ENCODE peak calls at places on chromosome 18, in ten cellular contexts. A, Z, E, R, C, K, O, P, G and Y are unnamed samples.

GRCh38 chr18:56148373-56148772 is 490.0 kb downstream of the TXNL1 start:
- DNase-seq in R (peak; percentile 88), A (no peak), C (no peak), K (no peak), P (peak; percentile 9), Z (no peak), E (no peak), O (no peak), G (peak; percentile 48), Y (peak; percentile 77)

GRCh38 chr18:46283268-46283667 is 179.1 kb downstream of the HAUS1 start:
- DNase-seq in E (no peak), G (no peak), C (no peak), R (peak; percentile 11), K (no peak), O (no peak), Z (no peak), P (no peak), A (no peak), Y (no peak)

GRCh38 chr18:3192286-3192685 is 27.5 kb downstream of the MYOM1 start:
- DNase-seq in O (no peak), R (no peak), Z (no peak), A (no peak), G (no peak), C (no peak), K (no peak), P (no peak), E (no peak), Y (no peak)

GRCh38 chr18:27414691-27415090 is 229.6 kb upstream of the CHST9 start:
- DNase-seq in E (no peak), C (no peak), A (no peak), R (no peak), G (no peak), K (no peak), Z (no peak), O (no peak), P (no peak), Y (no peak)

GRCh38 chr18:28735731-28736130 is 558.8 kb upstream of the CDH2 start:
- DNase-seq in G (peak; percentile 42), A (no peak), O (peak; percentile 74), Z (no peak), K (no peak), C (no peak), R (peak; percentile 84), P (peak; percentile 67), E (no peak), Y (peak; percentile 97)

GRCh38 chr18:48563027-48563426 is 24.2 kb downstream of the CTIF start:
- DNase-seq in K (no peak), O (peak; percentile 66), P (no peak), Z (no peak), E (no peak), A (no peak), C (no peak), R (peak; percentile 78), G (peak; percentile 72), Y (peak; percentile 66)

GRCh38 chr18:48875942-48876511 is 74.7 kb downstream of the SMAD7 start:
- DNase-seq in R (no peak), C (no peak), K (no peak), P (no peak), A (no peak), E (no peak), Z (no peak), O (peak; percentile 48), G (no peak), Y (no peak)

GRCh38 chr18:3186678-3187658 is 32.8 kb downstream of the MYOM1 start:
- DNase-seq in K (no peak), E (no peak), G (peak; percentile 27), O (peak; percentile 48), C (no peak), R (no peak), Z (no peak), P (no peak), A (peak; percentile 32), Y (peak; percentile 28)

DNA sequence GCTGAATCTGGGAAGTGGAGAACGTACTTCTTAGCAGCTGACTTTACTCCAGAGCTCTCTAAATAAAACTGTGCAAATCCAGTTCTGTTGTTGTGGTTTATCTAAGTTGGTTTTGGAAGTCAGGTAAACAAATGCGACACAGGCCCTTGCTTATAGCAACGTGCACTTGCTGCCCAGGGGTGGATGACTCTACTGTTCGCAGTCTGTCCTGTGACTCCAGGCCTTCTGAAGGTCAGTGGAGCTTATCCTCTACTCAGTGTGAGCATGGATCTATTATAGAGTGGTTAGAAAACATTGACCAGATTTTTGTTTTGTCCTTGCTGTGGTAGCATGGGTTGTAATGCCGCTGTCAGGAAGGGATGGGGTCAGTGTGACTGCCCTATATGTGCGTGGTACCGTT is 89.1 kb downstream of the ZNF236 start:
- DNase-seq in O (no peak), K (no peak), E (no peak), R (no peak), A (no peak), P (no peak), C (no peak), Z (no peak), G (no peak), Y (no peak)
- H3K4me3 ChIP-seq in O (no peak overlapping the region), K (no peak overlapping the region), E (no peak overlapping the region), R (no peak overlapping the region), A (no peak overlapping the region), P (no peak overlapping the region), C (no peak overlapping the region), Z (no peak overlapping the region), G (no peak overlapping the region), Y (no peak overlapping the region)

DNA sequence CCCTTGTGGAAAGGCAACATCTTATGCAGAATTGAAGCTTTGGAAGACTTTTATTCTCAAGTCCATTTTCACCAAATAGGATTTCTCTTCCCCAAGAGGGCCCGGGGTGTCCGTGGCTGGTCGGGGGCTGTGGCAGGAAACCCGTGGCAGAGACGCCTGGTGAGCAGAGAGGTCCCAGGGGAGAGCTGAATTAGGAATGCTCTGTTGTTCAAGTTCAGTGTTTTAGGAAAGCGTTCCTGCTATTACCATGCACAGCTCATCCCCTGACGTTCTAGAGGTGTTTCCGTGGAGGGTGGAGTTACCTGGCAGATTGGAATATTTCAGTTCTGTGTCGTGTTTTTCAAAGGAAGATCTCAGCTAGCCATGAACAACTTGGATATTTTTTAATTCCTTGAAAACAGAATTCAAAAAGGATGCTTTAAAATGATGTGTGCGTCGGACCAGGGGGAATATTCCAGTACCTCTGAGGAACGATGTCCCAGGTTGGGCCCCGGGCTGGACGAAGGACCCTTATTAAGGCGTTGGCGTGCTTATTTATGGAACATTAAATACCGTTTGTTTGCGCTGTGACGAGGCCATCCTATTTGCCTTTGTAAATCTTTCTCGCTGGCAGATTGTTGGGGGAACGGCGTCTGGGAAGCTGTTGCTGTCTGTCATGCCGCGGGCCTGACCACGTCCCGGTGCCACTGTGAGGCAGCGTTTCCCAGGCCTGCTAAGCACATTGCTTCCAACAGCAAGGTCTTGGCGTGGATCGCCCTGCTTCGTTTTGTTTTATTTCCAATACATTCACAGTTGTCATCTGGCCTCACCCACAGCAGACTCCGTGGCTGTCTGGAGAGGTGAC is 8.2 kb downstream of the NFATC1 start:
- DNase-seq in E (no peak), O (no peak), R (peak; percentile 17), K (no peak), P (no peak), Z (no peak), G (no peak), A (no peak), C (no peak), Y (no peak)
- TF ChIP-seq CTCF in E (no peak), O (no peak), R (no peak), K (no peak), P (no peak), Z (no peak), G (no peak), A (no peak), C (no peak), Y (no peak)

GRCh38 chr18:63195410-63196159 is 124.0 kb downstream of the BCL2 start:
- DNase-seq in G (no peak), E (no peak), O (no peak), A (no peak), Z (no peak), P (no peak), R (no peak), C (no peak), K (no peak), Y (no peak)

GRCh38 chr18:63198868-63199742 is 120.5 kb downstream of the BCL2 start:
- DNase-seq in O (no peak), P (no peak), C (no peak), G (no peak), K (no peak), E (no peak), Z (no peak), A (no peak), R (no peak), Y (no peak)

GRCh38 chr18:63199743-63200241 is 119.8 kb downstream of the BCL2 start:
- DNase-seq in A (no peak), Z (no peak), P (no peak), O (peak; percentile 19), C (no peak), E (peak; percentile 47), G (no peak), R (no peak), K (no peak), Y (no peak)

GRCh38 chr18:63197246-63197791 is 122.2 kb downstream of the BCL2 start:
- DNase-seq in A (no peak), C (no peak), P (no peak), R (no peak), K (no peak), Z (no peak), O (no peak), E (peak; percentile 29), G (no peak), Y (no peak)

DNA sequence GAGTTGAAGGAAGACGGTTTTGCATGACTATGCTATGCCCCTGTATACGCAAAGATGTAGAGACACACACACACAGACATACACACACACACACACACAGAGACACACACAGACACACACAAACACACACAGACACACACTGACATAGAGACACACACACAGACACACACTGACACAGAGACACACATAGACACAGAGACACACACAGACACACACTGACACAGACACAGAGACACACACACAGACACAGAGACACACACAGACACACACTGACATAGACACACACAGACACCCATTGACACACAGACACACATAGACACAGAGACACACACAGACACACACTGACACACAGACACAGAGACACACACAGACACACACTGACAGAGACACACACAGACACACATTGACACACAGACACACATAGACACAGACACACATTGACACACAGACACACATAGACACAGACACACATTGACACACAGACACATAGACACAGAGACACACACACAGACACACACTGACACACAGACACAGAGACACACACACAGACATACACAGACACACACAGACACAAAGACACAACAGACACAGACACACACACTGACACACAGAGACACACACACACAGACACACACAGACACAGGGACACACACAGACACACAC is 121.3 kb downstream of the BCL2 start:
- DNase-seq in Z (no peak), C (no peak), E (no peak), O (no peak), P (no peak), K (no peak), A (no peak), G (no peak), R (no peak), Y (no peak)
- H3K4me3 ChIP-seq in Z (no peak overlapping the region), C (no peak overlapping the region), E (peak overlapping the region; percentile 70), O (no peak overlapping the region), P (no peak overlapping the region), K (no peak overlapping the region), A (no peak overlapping the region), G (no peak overlapping the region), R (no peak overlapping the region), Y (no peak overlapping the region)

GRCh38 chr18:23239350-23239692 is 104.0 kb downstream of the CABLES1 start:
- DNase-seq in O (no peak), K (no peak), Z (no peak), E (no peak), A (no peak), R (no peak), C (no peak), G (no peak), P (no peak), Y (no peak)

GRCh38 chr18:23236876-23237468 is 101.7 kb downstream of the CABLES1 start:
- DNase-seq in Z (no peak), O (no peak), G (no peak), A (no peak), C (no peak), K (no peak), E (no peak), R (no peak), P (no peak), Y (no peak)

GRCh38 chr18:23238152-23238531 is 102.9 kb downstream of the CABLES1 start:
- DNase-seq in G (peak; percentile 81), P (peak; percentile 69), Z (no peak), K (peak; percentile 71), E (no peak), A (no peak), R (peak; percentile 91), C (peak; percentile 77), O (peak; percentile 69), Y (peak; percentile 86)

GRCh38 chr18:23238651-23239349 is 103.5 kb downstream of the CABLES1 start:
- DNase-seq in R (peak; percentile 66), G (peak; percentile 23), E (no peak), P (no peak), Z (no peak), C (no peak), K (no peak), A (no peak), O (peak; percentile 65), Y (peak; percentile 59)

DNA sequence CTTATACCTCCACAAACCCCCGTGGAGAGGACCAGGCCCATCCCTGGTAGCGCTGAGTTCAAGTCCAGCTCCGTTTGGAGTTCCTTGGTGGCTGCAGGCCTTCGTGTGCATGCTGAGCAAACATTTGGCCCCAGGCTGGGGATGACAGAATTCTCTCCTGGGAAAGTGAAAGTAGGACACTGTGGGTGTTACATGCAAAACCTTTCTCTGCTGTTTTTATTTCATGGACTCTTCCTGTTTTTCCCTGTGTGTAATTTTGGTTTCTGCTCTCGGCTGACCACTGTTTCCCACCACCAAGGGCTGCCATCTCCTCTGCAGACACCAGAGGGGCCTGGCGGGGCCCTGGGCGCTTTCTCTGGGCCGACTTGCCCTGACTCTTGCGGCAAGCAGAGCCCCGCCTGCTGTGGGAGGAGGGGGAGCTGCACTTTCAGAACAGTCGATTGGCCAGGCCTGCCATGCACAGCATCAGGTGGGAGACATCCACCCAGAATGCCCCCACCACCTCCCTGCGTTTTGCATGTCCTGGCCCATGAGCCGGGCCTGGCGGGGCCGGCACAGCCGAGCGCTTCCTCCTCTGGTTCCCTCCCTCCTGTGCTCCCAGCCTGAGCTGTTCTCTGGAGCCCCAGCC is 102.4 kb downstream of the CABLES1 start:
- DNase-seq in O (peak; percentile 65), E (peak; percentile 38), C (peak; percentile 71), P (no peak), Z (no peak), K (peak; percentile 77), G (peak; percentile 41), A (no peak), R (peak; percentile 58), Y (peak; percentile 62)
- TF ChIP-seq CTCF in O (peak; percentile 59), E (no peak), C (peak; percentile 48), P (peak; percentile 34), Z (no peak), K (peak; percentile 16), G (peak; percentile 37), A (no peak), R (peak; percentile 56), Y (peak; percentile 67)